ENCODE peak calls at places on chromosomes 12 and 14, in six cellular contexts. Z is left ventricle myocardium inferior, P is left lung, U is HCT116, G is skeletal muscle cell, T is choroid plexus epithelial cell. J is an unnamed sample.

GRCh38 chr12:33438025-33438772 is 1.4 kb downstream of the SYT10 start:
- DNase-seq in Z (no peak), P (peak), U (no peak), G (no peak), T (no peak), J (no peak)

GRCh38 chr14:70709726-70710382 is 68.1 kb downstream of the TTC9 start:
- DNase-seq in Z (no peak), P (no peak), U (no peak), G (no peak), T (no peak), J (no peak)

GRCh38 chr12:102763016-102763415 is 154.0 kb downstream of the PAH start:
- DNase-seq in Z (no peak), P (no peak), U (no peak), G (no peak), T (no peak), J (no peak)

GRCh38 chr14:35985504-35986218 is 159.5 kb downstream of the BRMS1L start:
- DNase-seq in Z (no peak), P (no peak), U (peak), G (no peak), T (peak), J (peak)

GRCh38 chr14:46940600-46940999 is 289.0 kb upstream of the RPL10L start:
- DNase-seq in Z (no peak), P (no peak), U (no peak), G (no peak), T (no peak), J (no peak)

GRCh38 chr12:113105606-113106271 is 29.8 kb downstream of the RASAL1 start:
- DNase-seq in Z (no peak), P (no peak), U (no peak), G (no peak), T (no peak), J (no peak)

GRCh38 chr12:89345830-89346740 is 6.2 kb downstream of the DUSP6 start:
- DNase-seq in Z (peak), P (peak), U (peak), G (no peak), T (peak), J (peak)

GRCh38 chr14:28468191-28469151 is 298.1 kb upstream of the FOXG1 start:
- DNase-seq in Z (no peak), P (no peak), U (no peak), G (no peak), T (peak), J (no peak)

GRCh38 chr14:105836160-105836559 is 309.8 kb downstream of the TMEM121 start:
- DNase-seq in Z (no peak), P (no peak), U (no peak), G (no peak), T (no peak), J (no peak)

GRCh38 chr14:99726538-99727095 is 42.5 kb downstream of the CYP46A1 start:
- DNase-seq in Z (no peak), P (peak), U (no peak), G (no peak), T (no peak), J (no peak)

GRCh38 chr14:51872396-51872795 is 12.0 kb downstream of the GNG2 start:
- DNase-seq in Z (no peak), P (no peak), U (no peak), G (no peak), T (no peak), J (no peak)

GRCh38 chr14:57865066-57865449 is 834 bp downstream of the SLC35F4 start:
- DNase-seq in Z (no peak), P (peak), U (no peak), G (no peak), T (no peak), J (no peak)

GRCh38 chr12:54479421-54479820 is 6.0 kb upstream of the GTSF1 start:
- DNase-seq in Z (no peak), P (no peak), U (no peak), G (no peak), T (peak), J (peak)

GRCh38 chr12:123971770-123972447 is 722 bp downstream of the CCDC92 start:
- DNase-seq in Z (peak), P (peak), U (no peak), G (no peak), T (peak), J (peak)

GRCh38 chr14:69780952-69781351 is 14.0 kb downstream of the SRSF5 start:
- DNase-seq in Z (no peak), P (no peak), U (no peak), G (no peak), T (no peak), J (no peak)

GRCh38 chr12:57005980-57006808 is at the start of gene ZBTB39:
- DNase-seq in Z (peak), P (peak), U (peak), G (no peak), T (peak), J (peak)

GRCh38 chr12:18799561-18799960 is 61.6 kb downstream of the CAPZA3 start:
- DNase-seq in Z (no peak), P (no peak), U (no peak), G (no peak), T (peak), J (peak)

GRCh38 chr12:79558924-79559469 is 131.8 kb downstream of the PAWR start:
- DNase-seq in Z (no peak), P (no peak), U (no peak), G (no peak), T (peak), J (no peak)
- H3K4me3 ChIP-seq in Z (no peak), P (no peak), U (no peak), G (no peak), T (no peak), J (no peak)

GRCh38 chr12:49342066-49342913 is 4.4 kb upstream of the DNAJC22 start:
- DNase-seq in Z (peak), P (peak), U (peak), G (no peak), T (peak), J (peak)

GRCh38 chr12:49340971-49341776 is 4.2 kb upstream of the C1QL4 start:
- DNase-seq in Z (no peak), P (no peak), U (no peak), G (no peak), T (no peak), J (no peak)

GRCh38 chr12:49340095-49340870 is 3.3 kb upstream of the C1QL4 start:
- DNase-seq in Z (no peak), P (no peak), U (no peak), G (no peak), T (no peak), J (no peak)

GRCh38 chr12:49342914-49343731 is 3.6 kb upstream of the DNAJC22 start:
- DNase-seq in Z (no peak), P (no peak), U (no peak), G (no peak), T (no peak), J (no peak)

DNA sequence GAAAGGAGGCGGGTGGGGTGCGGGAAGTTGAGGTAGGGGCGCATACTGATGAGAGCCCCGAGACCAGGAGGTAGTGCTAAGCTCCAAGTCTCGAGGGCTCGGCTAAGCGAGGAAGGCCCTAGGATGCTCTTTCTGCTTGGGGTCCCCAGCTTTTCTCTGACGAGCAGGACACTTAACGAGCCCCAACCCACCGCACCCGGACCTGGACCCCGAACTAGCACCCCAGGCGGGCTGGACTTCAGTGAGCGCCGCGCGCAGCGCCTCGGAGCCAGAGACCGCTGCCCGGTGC is 4.7 kb upstream of the C1QL4 start:
- DNase-seq in Z (no peak), P (no peak), U (no peak), G (no peak), T (no peak), J (no peak)
- H3K4me3 ChIP-seq in Z (peak), P (peak), U (no peak), G (peak), T (no peak), J (peak)

GRCh38 chr14:68247867-68248266 is 428.3 kb downstream of the RAD51B start:
- DNase-seq in Z (no peak), P (no peak), U (no peak), G (no peak), T (peak), J (no peak)
- H3K4me3 ChIP-seq in Z (no peak), P (no peak), U (no peak), G (no peak), T (no peak), J (no peak)

DNA sequence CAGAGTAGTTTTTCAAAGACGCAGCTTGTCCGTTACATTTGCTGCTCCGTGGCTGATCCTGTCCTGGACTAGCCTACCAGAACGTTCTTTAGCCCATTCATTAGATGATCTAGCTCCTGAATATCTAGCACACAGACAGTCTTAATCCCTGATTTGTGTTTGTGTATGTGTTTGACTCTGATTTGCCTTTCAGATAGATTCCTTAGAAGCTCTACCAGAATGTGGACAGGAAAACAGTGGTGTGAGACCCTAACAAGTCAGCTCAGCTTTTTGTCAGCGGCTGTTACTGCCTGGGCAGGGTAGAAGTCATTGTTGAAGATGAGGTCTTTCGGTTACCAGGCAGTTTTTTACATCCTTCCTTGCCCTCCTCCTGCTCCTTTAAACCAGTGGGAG is 60.4 kb downstream of the SAMD4A start:
- DNase-seq in Z (no peak), P (no peak), U (no peak), G (no peak), T (no peak), J (no peak)
- H3K4me3 ChIP-seq in Z (peak), P (no peak), U (no peak), G (peak), T (peak), J (no peak)

DNA sequence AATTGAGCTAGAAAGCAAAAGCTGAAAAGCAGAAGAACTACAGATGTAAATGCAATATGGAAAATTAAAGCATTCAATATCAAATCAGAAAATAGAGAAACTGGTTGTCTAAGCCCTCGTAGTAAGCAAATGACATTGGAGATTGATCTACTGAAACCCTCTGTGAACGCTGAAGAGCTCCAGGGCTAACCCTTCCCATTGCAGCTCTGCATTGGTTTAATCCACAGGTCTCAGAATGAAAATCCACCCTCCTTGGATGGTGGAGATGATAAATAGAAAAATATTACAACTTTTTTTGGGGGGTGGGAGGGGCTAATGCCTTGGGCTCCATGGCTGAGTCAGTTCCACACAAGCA is 40.5 kb downstream of the CORO1C start:
- DNase-seq in Z (no peak), P (no peak), U (no peak), G (no peak), T (no peak), J (no peak)
- H3K4me3 ChIP-seq in Z (peak), P (peak), U (no peak), G (peak), T (no peak), J (peak)